ENCODE peak calls at places on chromosomes 5 and 9, in seven cellular contexts. Z, L, I, O, T, V and R are unnamed samples. For H3K4me1 and H3K36me3, the result is how much of the 10 kb centered on the place peaks cover.

GRCh38 chr5:9350301-9350797 is 195.5 kb downstream of the SEMA5A start:
- DNase-seq in I (no peak), Z (no peak), V (peak), L (no peak), T (no peak), O (no peak), R (no peak)

GRCh38 chr5:54909911-54910870 is 75.2 kb downstream of the ESM1 start:
- DNase-seq in V (peak), Z (no peak), L (no peak), O (no peak), T (no peak), I (no peak), R (no peak)

GRCh38 chr5:53031695-53032096 is 42.5 kb downstream of the ITGA2 start:
- DNase-seq in V (peak), L (no peak), O (no peak), Z (no peak), I (no peak), T (peak), R (no peak)

GRCh38 chr5:163894645-163895044 is 389.2 kb downstream of the MAT2B start:
- DNase-seq in I (no peak), O (no peak), Z (no peak), V (peak), T (no peak), L (no peak), R (no peak)

GRCh38 chr9:98983295-98984268 is 39.9 kb downstream of the COL15A1 start:
- DNase-seq in Z (no peak), O (no peak), V (peak), I (no peak), L (no peak), T (no peak), R (no peak)

GRCh38 chr9:127004946-127005769 is 90.6 kb downstream of the RALGPS1 start:
- DNase-seq in I (no peak), Z (no peak), O (no peak), T (peak), V (peak), L (no peak), R (no peak)

GRCh38 chr9:2493106-2493505 is 128.5 kb upstream of the VLDLR start:
- DNase-seq in V (peak), L (no peak), Z (no peak), O (no peak), T (no peak), I (no peak), R (no peak)

GRCh38 chr5:116475232-116475828 is 99.3 kb downstream of the SEMA6A start:
- DNase-seq in L (no peak), T (no peak), I (no peak), Z (no peak), O (no peak), V (no peak), R (no peak)

GRCh38 chr9:130431536-130432303 is 13.0 kb upstream of the ASS1 start:
- DNase-seq in I (no peak), L (no peak), V (no peak), Z (no peak), O (no peak), T (no peak), R (no peak)

GRCh38 chr5:57402761-57403160 is 79.8 kb downstream of the ACTBL2 start:
- DNase-seq in T (no peak), O (no peak), V (no peak), L (no peak), I (no peak), Z (no peak), R (no peak)

GRCh38 chr5:12592228-12592627 is 688.0 kb upstream of the CTNND2 start:
- DNase-seq in O (no peak), Z (no peak), I (no peak), L (no peak), V (no peak), T (no peak), R (no peak)

GRCh38 chr9:93083592-93084470 is 12.2 kb upstream of the CARD19 start:
- DNase-seq in L (peak), T (no peak), I (no peak), V (no peak), O (no peak), Z (no peak), R (no peak)

GRCh38 chr5:154190652-154191304 is at the start of gene GALNT10:
- DNase-seq in L (no peak), Z (peak), O (peak), I (peak), T (peak), V (no peak), R (peak)

GRCh38 chr9:129333613-129333960 is 155.5 kb upstream of the IER5L start:
- DNase-seq in I (no peak), V (no peak), T (peak), L (no peak), O (no peak), Z (no peak), R (peak)
- H3K4me1 ChIP-seq in I (under half), V (half or more), T (under half), L (half or more), O (under half), Z (half or more), R (under half)

GRCh38 chr5:83059341-83059740 is 17.9 kb downstream of the TMEM167A start:
- DNase-seq in T (no peak), O (no peak), I (no peak), Z (no peak), L (no peak), V (no peak), R (no peak)
- H3K36me3 ChIP-seq in T (under half), O (under half), I (half or more), Z (under half), L (under half), V (under half), R (under half)

GRCh38 chr5:147849226-147849625 is 17.8 kb upstream of the SPINK1 start:
- DNase-seq in L (no peak), V (peak), I (no peak), T (no peak), Z (no peak), O (no peak), R (no peak)

GRCh38 chr5:147845618-147846017 is 14.1 kb upstream of the SPINK1 start:
- DNase-seq in O (no peak), Z (no peak), T (no peak), L (no peak), I (no peak), V (no peak), R (no peak)

DNA sequence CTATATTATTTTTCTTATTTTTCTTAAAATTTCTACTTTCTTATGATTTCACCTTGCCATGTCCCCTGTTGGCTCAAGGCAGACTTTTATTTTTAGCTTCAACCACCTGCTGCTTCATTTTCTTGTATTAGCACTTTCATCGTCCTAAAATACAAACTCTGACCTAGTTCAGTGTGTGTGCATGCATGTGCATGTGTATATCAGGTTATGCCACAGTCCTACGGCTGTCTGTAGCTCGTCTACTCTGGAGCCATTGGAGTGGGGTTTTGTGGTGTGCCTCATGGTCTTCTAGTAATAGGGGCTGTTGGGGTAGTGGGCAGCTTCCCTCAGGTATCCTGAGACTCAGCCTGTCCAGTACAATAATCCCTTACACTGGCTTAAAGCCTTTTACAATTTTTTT is 13.4 kb upstream of the SPINK1 start:
- DNase-seq in I (no peak), Z (no peak), V (no peak), O (no peak), L (no peak), T (no peak), R (no peak)
- H3K4me1 ChIP-seq in I (under half), Z (under half), V (under half), O (under half), L (under half), T (under half), R (under half)

DNA sequence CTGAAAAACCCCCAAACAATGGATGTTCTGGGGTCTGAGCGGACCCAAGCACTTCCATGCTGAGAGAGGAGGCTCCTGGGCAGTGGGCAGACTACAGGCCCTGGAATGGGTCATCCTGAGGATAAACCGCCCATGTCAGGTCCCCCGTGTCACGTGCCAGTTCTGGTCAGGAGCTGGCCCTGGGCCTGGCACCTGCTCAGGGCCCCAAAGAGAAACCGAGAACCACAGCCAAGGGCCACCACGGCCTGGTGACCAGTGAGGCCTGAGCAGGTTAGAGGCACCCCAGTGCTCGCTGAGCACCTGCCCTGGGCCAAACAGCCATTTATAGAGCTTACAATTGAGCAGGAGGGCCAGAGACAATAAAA is 15.8 kb downstream of the LMAN2 start:
- DNase-seq in T (no peak), I (no peak), V (no peak), L (no peak), O (no peak), Z (peak), R (no peak)
- H3K36me3 ChIP-seq in T (under half), I (half or more), V (under half), L (under half), O (under half), Z (half or more), R (under half)

DNA sequence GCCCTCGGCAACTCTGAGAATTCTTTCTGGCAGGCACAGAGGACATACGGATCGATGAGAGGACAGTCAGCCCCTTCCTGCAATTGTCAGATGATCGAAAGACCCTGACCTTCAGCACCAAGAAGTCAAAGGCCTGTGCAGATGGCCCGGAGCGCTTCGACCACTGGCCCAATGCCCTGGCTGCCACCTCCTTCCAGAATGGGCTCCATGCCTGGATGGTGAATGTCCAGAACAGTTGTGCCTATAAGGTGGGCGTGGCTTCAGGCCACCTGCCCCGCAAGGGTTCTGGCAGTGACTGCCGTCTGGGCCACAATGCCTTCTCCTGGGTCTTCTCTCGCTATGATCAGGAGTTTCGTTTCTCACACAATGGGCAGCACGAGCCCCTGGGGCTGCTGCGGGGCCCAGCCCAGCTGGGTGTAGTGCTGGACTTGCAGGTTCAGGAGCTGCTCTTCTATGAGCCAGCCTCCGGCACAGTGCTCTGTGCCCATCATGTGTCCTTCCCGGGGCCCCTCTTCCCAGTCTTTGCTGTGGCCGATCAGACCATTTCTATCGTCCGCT is 7.1 kb downstream of the HDHD3 start:
- DNase-seq in Z (no peak), L (no peak), O (no peak), I (no peak), T (no peak), V (no peak), R (no peak)
- H3K4me1 ChIP-seq in Z (under half), L (under half), O (under half), I (under half), T (under half), V (under half), R (under half)